ENCODE peak calls at places on chromosomes 11 and 22, in four cellular contexts. E is IMR-90, B is Calu3, F is osteocyte. Y is an unnamed sample.

GRCh38 chr11:72812604-72812967 is 1.6 kb upstream of the ATG16L2 start:
- DNase-seq in E (no peak), B (no peak), F (no peak), Y (peak; percentile 58)

GRCh38 chr11:2562181-2562581 is 117.4 kb downstream of the KCNQ1 start:
- DNase-seq in E (no peak), B (no peak), F (no peak), Y (peak; percentile 40)

GRCh38 chr11:42524534-42525227 is 787.1 kb upstream of the API5 start:
- DNase-seq in E (no peak), B (peak; percentile 57), F (no peak), Y (peak; percentile 93)

GRCh38 chr11:111836162-111836561 is 35.2 kb downstream of the ALG9 start:
- DNase-seq in E (no peak), B (no peak), F (no peak), Y (no peak)

GRCh38 chr22:48600681-48601080 is 1227.0 kb downstream of the BRD1 start:
- DNase-seq in E (no peak), B (no peak), F (no peak), Y (no peak)

GRCh38 chr11:122197055-122197987 is 81.3 kb upstream of the BLID start:
- DNase-seq in E (peak; percentile 99), B (peak; percentile 28), F (no peak), Y (no peak)

GRCh38 chr11:12832828-12833227 is 158.6 kb downstream of the TEAD1 start:
- DNase-seq in E (no peak), B (no peak), F (no peak), Y (no peak)

GRCh38 chr11:19209617-19210016 is 7.8 kb upstream of the CSRP3 start:
- DNase-seq in E (no peak), B (no peak), F (no peak), Y (peak; percentile 61)

GRCh38 chr22:23403152-23403719 is 176.9 kb downstream of the IGLL1 start:
- DNase-seq in E (no peak), B (no peak), F (no peak), Y (no peak)

GRCh38 chr11:78587446-78587845 is 12.8 kb upstream of the NARS2 start:
- DNase-seq in E (no peak), B (no peak), F (no peak), Y (no peak)

GRCh38 chr22:27399161-27399560 is 402.4 kb downstream of the MN1 start:
- DNase-seq in E (no peak), B (no peak), F (no peak), Y (no peak)

GRCh38 chr11:104332110-104332509 is 168.2 kb upstream of the PDGFD start:
- DNase-seq in E (no peak), B (no peak), F (no peak), Y (peak; percentile 88)

GRCh38 chr11:95922536-95923440 is 1.1 kb downstream of the MTMR2 start:
- DNase-seq in E (no peak), B (no peak), F (no peak), Y (no peak)

GRCh38 chr11:113831314-113831713 is 44.1 kb downstream of the USP28 start:
- DNase-seq in E (no peak), B (no peak), F (no peak), Y (no peak)

GRCh38 chr11:102241026-102241425 is 76.3 kb upstream of the BIRC3 start:
- DNase-seq in E (peak; percentile 50), B (no peak), F (no peak), Y (no peak)

GRCh38 chr11:122423283-122423682 is 232.2 kb upstream of the UBASH3B start:
- DNase-seq in E (no peak), B (no peak), F (no peak), Y (no peak)

GRCh38 chr11:119236490-119236889 is 30.4 kb downstream of the CBL start:
- DNase-seq in E (peak; percentile 72), B (no peak), F (no peak), Y (no peak)

GRCh38 chr22:39318507-39319283 is 728 bp downstream of the RPL3 start:
- DNase-seq in E (no peak), B (no peak), F (no peak), Y (no peak)

GRCh38 chr22:35037089-35037488 is 28.9 kb upstream of the ISX start:
- DNase-seq in E (no peak), B (no peak), F (no peak), Y (peak; percentile 83)

GRCh38 chr22:29628982-29629381 is 25.5 kb downstream of the NF2 start:
- DNase-seq in E (no peak), B (no peak), F (no peak), Y (no peak)

GRCh38 chr11:5489571-5490357 is 1.3 kb downstream of the OR52D1 start:
- DNase-seq in E (peak; percentile 11), B (no peak), F (no peak), Y (no peak)

GRCh38 chr11:10674440-10674855 is 19.1 kb downstream of the IRAG1 start:
- DNase-seq in E (no peak), B (no peak), F (no peak), Y (no peak)

GRCh38 chr11:17389205-17389956 is 922 bp upstream of the KCNJ11 start:
- DNase-seq in E (peak; percentile 11), B (peak; percentile 88), F (no peak), Y (peak; percentile 94)